ENCODE peak calls at places on chromosomes 4 and X, in ten cellular contexts. E is suprapubic skin, H is adrenal gland, P is ascending aorta, K is lower lobe of right lung, U is GM23248, D is A549, F is right atrium auricular region, B is DND-41, Z is transverse colon. J is an unnamed sample.

GRCh38 chrX:23937100-23937499 is 29.3 kb downstream of the CXorf58 start:
- DNase-seq in E (no peak), H (no peak), P (no peak), K (no peak), U (peak; percentile 10), D (no peak), F (no peak), B (no peak), Z (no peak), J (no peak)

GRCh38 chr4:130233377-130234047 is 1137.6 kb downstream of the C4orf33 start:
- DNase-seq in E (no peak), H (no peak), P (no peak), K (no peak), U (no peak), D (no peak), F (no peak), B (peak; percentile 55), Z (no peak), J (no peak)

GRCh38 chr4:124092101-124093057 is 620.2 kb downstream of the ANKRD50 start:
- DNase-seq in E (no peak), H (no peak), P (no peak), K (no peak), U (no peak), D (no peak), F (no peak), B (no peak), Z (no peak), J (no peak)

GRCh38 chrX:130170752-130171445 is 863 bp upstream of the RAB33A start:
- DNase-seq in E (no peak), H (peak; percentile 37), P (no peak), K (peak; percentile 56), U (peak; percentile 11), D (peak; percentile 70), F (no peak), B (peak; percentile 87), Z (peak; percentile 42), J (peak; percentile 26)

GRCh38 chr4:80185787-80186548 is 11.3 kb upstream of the PRDM8 start:
- DNase-seq in E (no peak), H (no peak), P (no peak), K (no peak), U (peak; percentile 44), D (no peak), F (no peak), B (no peak), Z (no peak), J (no peak)

GRCh38 chrX:20968996-20969395 is 405.2 kb upstream of the CNKSR2 start:
- DNase-seq in E (no peak), H (no peak), P (no peak), K (no peak), U (peak; percentile 6), D (no peak), F (no peak), B (no peak), Z (no peak), J (no peak)

GRCh38 chr4:114606240-114606639 is 7.6 kb downstream of the UGT8 start:
- DNase-seq in E (no peak), H (no peak), P (no peak), K (no peak), U (no peak), D (no peak), F (no peak), B (no peak), Z (no peak), J (no peak)

GRCh38 chr4:158754385-158755180 is 14.2 kb upstream of the FNIP2 start:
- DNase-seq in E (no peak), H (no peak), P (no peak), K (no peak), U (peak; percentile 53), D (no peak), F (no peak), B (no peak), Z (no peak), J (no peak)

GRCh38 chrX:118726887-118727685 is at the start of gene IL13RA1:
- DNase-seq in E (peak; percentile 75), H (peak; percentile 80), P (peak; percentile 40), K (peak; percentile 87), U (peak; percentile 91), D (peak; percentile 74), F (peak; percentile 75), B (no peak), Z (peak; percentile 85), J (no peak)

GRCh38 chr4:76363556-76364290 is 57.2 kb downstream of the STBD1 start:
- DNase-seq in E (no peak), H (no peak), P (no peak), K (no peak), U (peak; percentile 32), D (no peak), F (no peak), B (no peak), Z (no peak), J (no peak)

GRCh38 chr4:20944451-20944850 is 244.2 kb downstream of the PACRGL start:
- DNase-seq in E (no peak), H (no peak), P (no peak), K (no peak), U (no peak), D (no peak), F (no peak), B (no peak), Z (no peak), J (no peak)

GRCh38 chr4:40481977-40482376 is 146.8 kb downstream of the CHRNA9 start:
- DNase-seq in E (no peak), H (no peak), P (no peak), K (no peak), U (no peak), D (no peak), F (no peak), B (no peak), Z (no peak), J (no peak)

GRCh38 chr4:165464813-165465381 is 86.1 kb downstream of the CPE start:
- DNase-seq in E (no peak), H (peak; percentile 32), P (no peak), K (no peak), U (peak; percentile 72), D (peak; percentile 28), F (no peak), B (peak; percentile 8), Z (no peak), J (no peak)

DNA sequence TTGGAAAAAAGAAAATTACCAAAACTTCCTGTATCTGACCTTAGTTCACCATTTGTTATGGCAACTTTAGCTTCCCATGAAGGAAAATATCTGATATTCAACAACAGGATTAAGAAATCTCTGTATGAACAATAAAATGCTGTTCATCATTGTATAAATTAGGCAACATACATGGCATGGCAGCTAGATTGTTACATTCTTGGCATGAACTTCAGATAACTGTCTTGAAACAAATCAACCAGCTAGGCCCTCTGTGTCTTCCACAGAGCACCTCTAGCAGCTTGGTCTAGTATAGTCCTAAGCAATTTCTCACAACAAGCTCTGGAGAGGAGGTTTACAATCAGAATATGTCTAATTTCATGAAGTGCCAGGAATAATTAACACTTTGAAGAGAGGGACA is 105.4 kb upstream of the PCDH7 start:
- DNase-seq in E (no peak), H (no peak), P (no peak), K (no peak), U (no peak), D (no peak), F (no peak), B (no peak), Z (no peak), J (no peak)
- H3K9me3 ChIP-seq in E (no peaks in the 10 kb centered on the region), H (no peaks in the 10 kb centered on the region), P (no peaks in the 10 kb centered on the region), K (no peaks in the 10 kb centered on the region), U (no peaks in the 10 kb centered on the region), D (no peaks in the 10 kb centered on the region), F (no peaks in the 10 kb centered on the region), B (no peaks in the 10 kb centered on the region), Z (no peaks in the 10 kb centered on the region), J (no peaks in the 10 kb centered on the region)

GRCh38 chr4:1155314-1155713 is 17.1 kb downstream of the SPON2 start:
- DNase-seq in E (no peak), H (no peak), P (no peak), K (no peak), U (no peak), D (no peak), F (no peak), B (no peak), Z (no peak), J (no peak)
- H3K9me3 ChIP-seq in E (peaks cover 8% of the 10 kb centered on the region), H (no peaks in the 10 kb centered on the region), P (no peaks in the 10 kb centered on the region), K (peaks cover 11% of the 10 kb centered on the region), U (peaks cover 4% of the 10 kb centered on the region), D (no peaks in the 10 kb centered on the region), F (no peaks in the 10 kb centered on the region), B (peaks cover 23% of the 10 kb centered on the region), Z (peaks cover 12% of the 10 kb centered on the region), J (no peaks in the 10 kb centered on the region)

GRCh38 chr4:24928708-24929107 is 15.9 kb upstream of the CCDC149 start:
- DNase-seq in E (no peak), H (no peak), P (no peak), K (no peak), U (no peak), D (no peak), F (no peak), B (no peak), Z (no peak), J (no peak)

GRCh38 chr4:24930136-24930535 is 17.3 kb upstream of the CCDC149 start:
- DNase-seq in E (no peak), H (no peak), P (no peak), K (no peak), U (peak; percentile 36), D (no peak), F (no peak), B (no peak), Z (no peak), J (no peak)

GRCh38 chr4:24932831-24933230 is 20.0 kb upstream of the CCDC149 start:
- DNase-seq in E (no peak), H (no peak), P (no peak), K (no peak), U (peak; percentile 48), D (no peak), F (no peak), B (no peak), Z (no peak), J (no peak)

GRCh38 chr4:24937176-24937575 is 24.3 kb upstream of the CCDC149 start:
- DNase-seq in E (no peak), H (no peak), P (no peak), K (no peak), U (no peak), D (no peak), F (no peak), B (no peak), Z (no peak), J (no peak)

GRCh38 chr4:24933684-24934275 is 20.9 kb upstream of the CCDC149 start:
- DNase-seq in E (no peak), H (no peak), P (no peak), K (no peak), U (no peak), D (no peak), F (no peak), B (no peak), Z (no peak), J (no peak)
- H3K9me3 ChIP-seq in E (peaks cover 13% of the 10 kb centered on the region), H (no peaks in the 10 kb centered on the region), P (peaks cover 9% of the 10 kb centered on the region), K (peaks cover 16% of the 10 kb centered on the region), U (no peaks in the 10 kb centered on the region), D (no peaks in the 10 kb centered on the region), F (no peaks in the 10 kb centered on the region), B (peaks cover 5% of the 10 kb centered on the region), Z (no peaks in the 10 kb centered on the region), J (no peaks in the 10 kb centered on the region)

DNA sequence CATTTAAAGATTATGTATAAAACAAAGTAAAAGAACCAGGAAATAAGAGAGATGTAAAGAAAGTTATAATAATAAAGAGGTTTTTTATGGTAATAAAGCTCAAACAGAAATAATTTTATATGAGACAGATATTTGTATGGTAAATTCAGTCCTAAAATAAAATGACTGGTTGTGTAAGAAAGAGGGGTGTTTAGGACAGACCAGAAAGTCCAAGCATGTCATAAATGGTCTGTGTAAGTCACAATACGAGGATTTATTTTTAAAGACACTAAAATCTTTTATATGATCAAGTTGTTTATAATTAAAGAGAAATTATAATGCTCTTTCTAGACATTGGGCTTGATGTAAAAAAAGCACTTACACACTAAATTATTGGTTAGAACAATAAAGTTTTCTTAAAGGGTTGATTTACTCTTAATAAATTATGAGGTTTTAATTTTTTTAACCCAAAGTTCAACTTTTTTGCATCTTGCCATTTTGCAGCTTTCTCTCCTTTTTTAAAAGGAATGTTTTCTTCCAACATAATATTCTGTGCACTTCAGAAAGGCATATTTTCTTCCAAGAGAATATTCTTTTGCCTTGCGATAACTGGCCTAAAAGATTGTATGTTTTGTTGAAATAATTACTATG is 61.9 kb upstream of the TCEAL2 start:
- DNase-seq in E (no peak), H (no peak), P (no peak), K (no peak), U (no peak), D (no peak), F (no peak), B (no peak), Z (no peak), J (no peak)
- H3K9me3 ChIP-seq in E (no peaks in the 10 kb centered on the region), H (no peaks in the 10 kb centered on the region), P (no peaks in the 10 kb centered on the region), K (no peaks in the 10 kb centered on the region), U (no peaks in the 10 kb centered on the region), D (no peaks in the 10 kb centered on the region), F (no peaks in the 10 kb centered on the region), B (no peaks in the 10 kb centered on the region), Z (no peaks in the 10 kb centered on the region), J (no peaks in the 10 kb centered on the region)

J was measured in T-helper 17 cell.